ENCODE peak calls at places on chromosomes 5 and 9, in nine cellular contexts. Y is CD4-positive, alpha-beta T cell; N is A549; F is prostate gland; D is MG63; Q is endodermal cell; V is gastrocnemius medialis; T is naive thymus-derived CD4-positive, alpha-beta T cell; S is T-helper 17 cell. I is an unnamed sample.
A peak's percentile ranks its signal among the peaks of the same experiment; 100 is the strongest.

GRCh38 chr5:80591352-80591751 is 21.3 kb upstream of the ANKRD34B start:
- DNase-seq in T (no peak), F (no peak), Q (no peak), D (peak; percentile 83), Y (no peak), N (no peak), S (no peak), V (no peak), I (no peak)

GRCh38 chr5:115571441-115571878 is 26.9 kb upstream of the FEM1C start:
- DNase-seq in F (peak; percentile 9), T (no peak), D (no peak), S (no peak), Y (no peak), N (no peak), Q (peak; percentile 65), V (no peak), I (no peak)

GRCh38 chr9:21812945-21813568 is 10.6 kb downstream of the MTAP start:
- DNase-seq in S (peak; percentile 60), N (no peak), Q (peak; percentile 89), F (peak; percentile 53), D (peak; percentile 89), Y (peak; percentile 58), V (peak; percentile 25), T (peak; percentile 33), I (peak; percentile 86)

GRCh38 chr9:124102363-124102762 is 90.8 kb downstream of the LHX2 start:
- DNase-seq in Q (no peak), S (no peak), F (no peak), D (no peak), V (no peak), N (no peak), Y (no peak), T (no peak), I (peak; percentile 27)

GRCh38 chr9:118362596-118362995 is 658.4 kb downstream of the TLR4 start:
- DNase-seq in N (no peak), F (no peak), T (no peak), Y (no peak), Q (no peak), V (no peak), D (no peak), S (no peak), I (no peak)

GRCh38 chr5:181205735-181206401 is 872 bp upstream of the TRIM7 start:
- DNase-seq in Q (no peak), N (no peak), D (no peak), V (no peak), T (peak; percentile 32), Y (no peak), F (no peak), S (no peak), I (no peak)

GRCh38 chr5:5719292-5719691 is 296.8 kb downstream of the ICE1 start:
- DNase-seq in Y (no peak), N (no peak), T (no peak), S (no peak), F (no peak), V (no peak), Q (no peak), D (no peak), I (no peak)

GRCh38 chr5:138408023-138408422 is 30.8 kb upstream of the REEP2 start:
- DNase-seq in D (no peak), N (no peak), F (no peak), S (no peak), T (no peak), Y (no peak), Q (no peak), V (no peak), I (no peak)

GRCh38 chr9:71766663-71767062 is 1.6 kb downstream of the CEMIP2 start:
- DNase-seq in V (no peak), Y (no peak), T (peak; percentile 51), N (no peak), D (no peak), F (no peak), S (no peak), Q (no peak), I (no peak)

GRCh38 chr9:135167356-135167755 is 79.9 kb downstream of the OLFM1 start:
- DNase-seq in F (no peak), S (no peak), Q (no peak), D (no peak), V (no peak), Y (no peak), T (no peak), N (no peak), I (no peak)

GRCh38 chr9:79661926-79662552 is 90.3 kb downstream of the TLE4 start:
- DNase-seq in N (no peak), S (no peak), V (no peak), F (no peak), T (no peak), Y (no peak), D (no peak), Q (no peak), I (no peak)

GRCh38 chr9:97924386-97924785 is 2.1 kb upstream of the TRMO start:
- DNase-seq in N (no peak), T (no peak), Y (no peak), S (no peak), F (no peak), V (no peak), Q (no peak), D (no peak), I (no peak)

GRCh38 chr9:113612216-113612747 is 148.8 kb downstream of the RGS3 start:
- DNase-seq in Y (no peak), S (no peak), Q (no peak), T (no peak), D (no peak), N (no peak), F (no peak), V (no peak), I (no peak)

GRCh38 chr9:7520396-7520795 is 279.2 kb downstream of the DMAC1 start:
- DNase-seq in T (no peak), Q (no peak), V (no peak), N (no peak), D (no peak), F (no peak), S (no peak), Y (no peak), I (no peak)

GRCh38 chr5:158727771-158728311 is 371.9 kb downstream of the EBF1 start:
- DNase-seq in Y (no peak), D (peak; percentile 44), T (no peak), Q (no peak), V (peak; percentile 15), F (no peak), N (no peak), S (no peak), I (no peak)

GRCh38 chr9:121743441-121744001 is 92.1 kb downstream of the DAB2IP start:
- DNase-seq in D (peak; percentile 77), T (no peak), S (no peak), N (peak; percentile 96), F (peak; percentile 83), Q (peak; percentile 91), Y (no peak), V (peak; percentile 78), I (peak; percentile 86)

GRCh38 chr5:166845044-166845443 is 1446.4 kb upstream of the WWC1 start:
- DNase-seq in D (peak; percentile 3), S (no peak), F (no peak), T (no peak), V (no peak), N (no peak), Q (peak; percentile 69), Y (no peak), I (no peak)

GRCh38 chr9:138080979-138081378 is 203.4 kb downstream of the CACNA1B start:
- DNase-seq in Y (no peak), F (no peak), D (no peak), Q (no peak), N (no peak), T (no peak), V (no peak), S (no peak), I (no peak)
- H3K9me3 ChIP-seq in Y (peaks cover 7% of the 10 kb centered on the region), F (no peaks in the 10 kb centered on the region), D (no peaks in the 10 kb centered on the region), Q (peaks cover 73% of the 10 kb centered on the region), N (peaks cover 17% of the 10 kb centered on the region), T (peaks cover 10% of the 10 kb centered on the region), V (no peaks in the 10 kb centered on the region), S (no peaks in the 10 kb centered on the region), I (no peaks in the 10 kb centered on the region)

DNA sequence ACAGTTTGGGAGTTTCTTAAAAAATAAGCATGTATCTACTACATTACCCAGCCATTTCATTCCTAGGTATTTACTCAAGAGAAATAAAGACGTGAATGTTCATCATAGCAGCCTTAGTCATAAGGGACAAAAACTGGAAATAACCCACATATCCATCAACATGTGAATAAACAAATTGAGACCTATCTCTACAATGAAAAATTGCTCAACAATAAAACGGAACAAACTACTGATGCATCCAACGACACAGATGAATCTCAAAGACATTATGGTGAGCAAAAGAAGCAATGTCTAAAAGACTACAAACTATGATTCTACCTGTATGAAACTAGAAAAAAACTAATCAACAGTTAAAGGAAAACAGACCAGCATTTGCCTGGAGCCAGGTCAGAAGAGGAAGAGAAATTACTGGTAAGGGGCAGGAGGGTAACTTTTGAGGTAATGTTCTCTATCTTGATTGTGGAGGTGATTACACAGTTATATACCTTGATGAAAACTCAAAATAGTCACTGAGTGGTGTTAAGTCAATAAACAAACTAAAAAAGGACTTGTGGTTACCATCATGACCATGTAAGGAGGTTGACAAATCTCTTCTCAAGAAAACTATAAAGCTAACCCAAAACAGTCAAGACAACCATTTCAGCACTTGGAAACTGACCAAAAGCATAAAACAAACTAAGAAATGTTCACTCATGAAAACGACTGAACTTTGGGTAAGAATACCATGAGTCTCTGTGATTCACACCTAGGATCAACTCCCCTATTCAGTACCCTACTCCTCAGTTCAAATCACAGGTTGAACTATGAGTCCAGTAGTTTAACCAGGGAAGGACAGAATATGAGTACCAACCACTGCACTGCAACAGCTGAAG is 10.4 kb downstream of the UIMC1 start:
- DNase-seq in F (no peak), N (no peak), D (no peak), Q (no peak), S (no peak), Y (no peak), T (no peak), V (no peak), I (no peak)
- H3K9me3 ChIP-seq in F (no peaks in the 10 kb centered on the region), N (peaks cover 7% of the 10 kb centered on the region), D (peaks cover 15% of the 10 kb centered on the region), Q (peaks cover 50% of the 10 kb centered on the region), S (peaks cover 5% of the 10 kb centered on the region), Y (no peaks in the 10 kb centered on the region), T (no peaks in the 10 kb centered on the region), V (no peaks in the 10 kb centered on the region), I (no peaks in the 10 kb centered on the region)

DNA sequence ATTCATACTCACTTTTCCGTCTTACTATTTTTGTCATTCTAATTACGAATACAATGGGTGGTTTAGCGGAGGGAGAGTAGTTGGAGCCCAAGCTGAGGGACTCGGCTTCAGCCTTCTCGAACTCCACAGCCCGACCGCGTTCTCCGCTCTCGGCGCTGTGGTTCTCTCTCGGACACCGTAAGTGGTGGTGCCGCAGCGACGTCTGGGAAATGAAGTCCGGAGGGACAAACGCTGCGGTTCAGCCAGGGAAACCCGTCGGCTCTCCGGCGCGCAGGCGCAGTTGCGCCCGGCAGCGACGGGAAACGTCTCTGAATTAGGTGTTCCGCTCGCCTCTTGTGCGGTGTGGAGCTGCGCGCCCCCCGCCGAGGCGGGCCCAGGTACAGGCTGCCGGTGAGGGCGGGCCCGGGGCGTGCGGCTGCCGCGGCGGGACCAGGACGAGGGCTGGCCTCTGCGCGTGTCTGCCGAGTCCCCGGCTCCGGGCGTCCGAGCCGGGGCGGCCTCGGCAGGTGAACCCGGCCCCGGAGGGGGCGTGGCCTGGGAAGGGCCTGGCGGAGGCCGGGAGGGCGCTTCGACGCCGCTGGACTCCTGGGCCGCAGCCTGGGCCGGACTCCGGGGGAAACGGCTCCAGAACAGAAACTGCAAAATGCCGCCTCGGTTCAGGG is at the start of gene ZNF879:
- DNase-seq in S (peak; percentile 83), T (peak; percentile 96), Q (peak; percentile 99), Y (peak; percentile 90), N (peak; percentile 81), V (peak; percentile 89), D (peak; percentile 98), F (peak; percentile 94), I (peak; percentile 92)
- H3K9me3 ChIP-seq in S (peaks cover 6% of the 10 kb centered on the region), T (peaks cover 33% of the 10 kb centered on the region), Q (peaks cover 48% of the 10 kb centered on the region), Y (peaks cover 21% of the 10 kb centered on the region), N (peaks cover 61% of the 10 kb centered on the region), V (no peaks in the 10 kb centered on the region), D (peaks cover 31% of the 10 kb centered on the region), F (no peaks in the 10 kb centered on the region), I (no peaks in the 10 kb centered on the region)

GRCh38 chr5:142962172-142962528 is 192.0 kb downstream of the ARHGAP26 start:
- DNase-seq in V (no peak), F (no peak), S (no peak), D (no peak), Y (no peak), Q (no peak), T (no peak), N (no peak), I (no peak)
- H3K9me3 ChIP-seq in V (no peaks in the 10 kb centered on the region), F (no peaks in the 10 kb centered on the region), S (no peaks in the 10 kb centered on the region), D (peaks cover 2% of the 10 kb centered on the region), Y (no peaks in the 10 kb centered on the region), Q (peaks cover 5% of the 10 kb centered on the region), T (no peaks in the 10 kb centered on the region), N (no peaks in the 10 kb centered on the region), I (no peaks in the 10 kb centered on the region)